ENCODE peak calls at places on chromosome 7, in seven cellular contexts. N is mammary epithelial cell; F is HCEC 1CT; O is GM20000; K is T-helper 17 cell; M is GM10248; J is activated CD8-positive, alpha-beta memory T cell treated with anti-CD3 and anti-CD28 coated beads, Interleukin-2, amount 50 U/mL, for 4 hours. Q is an unnamed sample.

GRCh38 chr7:95545007-95545615 is 51.2 kb downstream of the PDK4 start:
- DNase-seq in N (peak), F (peak), O (no peak), K (no peak), M (no peak), J (no peak), Q (peak)

GRCh38 chr7:7014827-7015610 is 167.3 kb upstream of the C1GALT1 start:
- DNase-seq in N (peak), F (no peak), O (no peak), K (no peak), M (no peak), J (no peak), Q (peak)

GRCh38 chr7:79912213-79912633 is 222.4 kb upstream of the GNAI1 start:
- DNase-seq in N (no peak), F (no peak), O (no peak), K (no peak), M (no peak), J (no peak), Q (no peak)

GRCh38 chr7:44307905-44308740 is 17.3 kb downstream of the CAMK2B start:
- DNase-seq in N (peak), F (no peak), O (peak), K (no peak), M (peak), J (no peak), Q (no peak)

GRCh38 chr7:99340659-99341058 is 15.0 kb downstream of the ARPC1A start:
- DNase-seq in N (no peak), F (peak), O (no peak), K (no peak), M (no peak), J (no peak), Q (peak)

GRCh38 chr7:55250313-55250712 is 114.8 kb upstream of the LANCL2 start:
- DNase-seq in N (no peak), F (peak), O (no peak), K (no peak), M (no peak), J (no peak), Q (peak)

GRCh38 chr7:143395187-143396149 is 13.2 kb downstream of the EPHA1 start:
- DNase-seq in N (no peak), F (no peak), O (no peak), K (no peak), M (no peak), J (no peak), Q (no peak)

GRCh38 chr7:117218700-117219099 is 104.2 kb downstream of the WNT2 start:
- DNase-seq in N (no peak), F (no peak), O (no peak), K (no peak), M (no peak), J (no peak), Q (no peak)

GRCh38 chr7:49403844-49404243 is 369.6 kb upstream of the VWC2 start:
- DNase-seq in N (no peak), F (no peak), O (no peak), K (no peak), M (no peak), J (no peak), Q (no peak)

GRCh38 chr7:141410353-141410752 is 140.9 kb upstream of the AGK start:
- DNase-seq in N (no peak), F (no peak), O (no peak), K (no peak), M (no peak), J (no peak), Q (no peak)

GRCh38 chr7:48130658-48131108 is 40.6 kb upstream of the ABCA13 start:
- DNase-seq in N (peak), F (peak), O (no peak), K (no peak), M (no peak), J (no peak), Q (peak)

GRCh38 chr7:136405931-136406777 is 429.0 kb upstream of the MTPN start:
- DNase-seq in N (peak), F (peak), O (peak), K (peak), M (peak), J (no peak), Q (peak)

GRCh38 chr7:92705831-92706230 is 115.6 kb upstream of the FAM133B start:
- DNase-seq in N (peak), F (no peak), O (no peak), K (no peak), M (no peak), J (no peak), Q (no peak)

GRCh38 chr7:138892808-138893207 is 88.4 kb downstream of the KIAA1549 start:
- DNase-seq in N (no peak), F (no peak), O (no peak), K (no peak), M (no peak), J (no peak), Q (no peak)

GRCh38 chr7:106012935-106013439 is 49.9 kb downstream of the CDHR3 start:
- DNase-seq in N (no peak), F (peak), O (no peak), K (no peak), M (no peak), J (no peak), Q (peak)

GRCh38 chr7:101673951-101674350 is 44.9 kb upstream of the MYL10 start:
- DNase-seq in N (peak), F (no peak), O (no peak), K (no peak), M (no peak), J (no peak), Q (peak)

GRCh38 chr7:29017666-29018065 is 59.5 kb upstream of the TRIL start:
- DNase-seq in N (no peak), F (no peak), O (no peak), K (no peak), M (no peak), J (no peak), Q (peak)

GRCh38 chr7:105611856-105612775 is 30.8 kb upstream of the EFCAB10 start:
- DNase-seq in N (no peak), F (peak), O (no peak), K (no peak), M (no peak), J (no peak), Q (peak)

GRCh38 chr7:47381132-47381495 is 200.8 kb downstream of the TNS3 start:
- DNase-seq in N (no peak), F (no peak), O (no peak), K (no peak), M (no peak), J (no peak), Q (no peak)

GRCh38 chr7:45001826-45002225 is 1.8 kb downstream of the CCM2 start:
- DNase-seq in N (peak), F (no peak), O (no peak), K (no peak), M (no peak), J (no peak), Q (no peak)

GRCh38 chr7:31526882-31527281 is 13.0 kb downstream of the ITPRID1 start:
- DNase-seq in N (no peak), F (no peak), O (no peak), K (no peak), M (no peak), J (no peak), Q (no peak)

GRCh38 chr7:155882596-155882995 is 70.3 kb upstream of the SHH start:
- DNase-seq in N (no peak), F (peak), O (no peak), K (no peak), M (no peak), J (no peak), Q (peak)

GRCh38 chr7:74002474-74003017 is 25.4 kb upstream of the ELN start:
- DNase-seq in N (peak), F (peak), O (no peak), K (no peak), M (no peak), J (no peak), Q (peak)

GRCh38 chr7:4247106-4247876 is 434.8 kb upstream of the FOXK1 start:
- DNase-seq in N (no peak), F (no peak), O (no peak), K (no peak), M (no peak), J (no peak), Q (no peak)

GRCh38 chr7:16114071-16114470 is 307.3 kb downstream of the CRPPA start:
- DNase-seq in N (no peak), F (no peak), O (no peak), K (no peak), M (no peak), J (no peak), Q (no peak)

GRCh38 chr7:27149817-27150567 is 2.4 kb downstream of the HOXA3 start:
- DNase-seq in N (no peak), F (no peak), O (no peak), K (no peak), M (no peak), J (no peak), Q (peak)

GRCh38 chr7:584122-584465 is 64.4 kb upstream of the PDGFA start:
- DNase-seq in N (no peak), F (no peak), O (no peak), K (peak), M (no peak), J (peak), Q (no peak)

GRCh38 chr7:142152076-142152475 is 40.6 kb downstream of the MGAM2 start:
- DNase-seq in N (no peak), F (no peak), O (no peak), K (no peak), M (no peak), J (no peak), Q (no peak)